ENCODE peak calls at places on chromosomes 13 and 19, in nine cellular contexts. R is IMR-90, C is NB4, Y is ovary, K is K562, N is lower leg skin, Z is Peyer's patch, D is thyroid gland, T is spleen. J is an unnamed sample.
A peak's percentile ranks its signal among the peaks of the same experiment; 100 is the strongest.

GRCh38 chr13:39047560-39047959 is 9.3 kb downstream of the NHLRC3 start:
- DNase-seq in R (no peak), D (peak; percentile 63), C (no peak), Z (no peak), T (no peak), N (no peak), Y (no peak), K (peak; percentile 14), J (no peak)

GRCh38 chr19:47885067-47885463 is 1.1 kb downstream of the SULT2A1 start:
- DNase-seq in T (no peak), Z (peak; percentile 45), R (no peak), D (no peak), C (no peak), K (no peak), Y (no peak), N (peak; percentile 28), J (no peak)

GRCh38 chr19:23071087-23071511 is 45.7 kb upstream of the ZNF730 start:
- DNase-seq in D (no peak), K (no peak), N (no peak), Z (no peak), R (peak; percentile 3), C (peak; percentile 51), Y (peak; percentile 12), T (no peak), J (peak; percentile 22)

GRCh38 chr19:17052439-17052838 is 22.8 kb downstream of the HAUS8 start:
- DNase-seq in T (no peak), C (peak; percentile 68), N (no peak), R (peak; percentile 59), K (no peak), Y (no peak), Z (peak; percentile 61), D (peak; percentile 33), J (peak; percentile 72)

GRCh38 chr19:8488351-8488750 is 14.1 kb downstream of the PRAM1 start:
- DNase-seq in K (no peak), R (no peak), Y (no peak), N (no peak), Z (no peak), T (peak; percentile 41), D (no peak), C (peak; percentile 33), J (no peak)

GRCh38 chr13:27789153-27789494 is 3.2 kb upstream of the GSX1 start:
- DNase-seq in R (no peak), K (no peak), N (no peak), C (no peak), Z (no peak), Y (no peak), T (no peak), D (no peak), J (no peak)

GRCh38 chr19:709196-709964 is 645 bp downstream of the PALM start:
- DNase-seq in K (no peak), T (no peak), R (no peak), N (no peak), Z (no peak), Y (peak; percentile 41), C (no peak), D (no peak), J (no peak)

GRCh38 chr13:112891477-112892401 is 77.3 kb upstream of the MCF2L start:
- DNase-seq in N (no peak), C (no peak), K (no peak), Z (no peak), T (peak; percentile 74), R (no peak), D (no peak), Y (no peak), J (no peak)

GRCh38 chr13:50130686-50131051 is 115.4 kb downstream of the KCNRG start:
- DNase-seq in N (peak; percentile 89), Z (peak; percentile 61), R (peak; percentile 47), K (no peak), D (no peak), C (peak; percentile 59), T (peak; percentile 84), Y (no peak), J (no peak)

GRCh38 chr19:50546527-50547221 is 21.6 kb downstream of the LRRC4B start:
- DNase-seq in C (no peak), Z (no peak), K (no peak), D (no peak), Y (no peak), N (no peak), R (no peak), T (no peak), J (no peak)

GRCh38 chr19:55698256-55698655 is 23.2 kb downstream of the EPN1 start:
- DNase-seq in Y (no peak), D (no peak), K (no peak), T (peak; percentile 66), C (no peak), Z (peak; percentile 32), R (no peak), N (peak; percentile 60), J (no peak)

GRCh38 chr13:111159362-111160320 is 44.5 kb downstream of the ARHGEF7 start:
- DNase-seq in N (no peak), C (no peak), K (no peak), T (no peak), R (no peak), D (no peak), Y (no peak), Z (no peak), J (no peak)

GRCh38 chr19:11092181-11092538 is 2.9 kb downstream of the LDLR start:
- DNase-seq in Y (no peak), Z (peak; percentile 61), T (no peak), N (no peak), C (peak; percentile 69), K (no peak), R (peak; percentile 74), D (no peak), J (no peak)

GRCh38 chr19:11088508-11089253 is 582 bp upstream of the LDLR start:
- DNase-seq in K (no peak), N (no peak), R (no peak), T (no peak), D (peak; percentile 45), Y (peak; percentile 67), C (no peak), Z (no peak), J (peak; percentile 71)

GRCh38 chr19:11090264-11091032 is 1.2 kb downstream of the LDLR start:
- DNase-seq in Y (peak; percentile 98), R (peak; percentile 92), Z (peak; percentile 99), C (peak; percentile 99), N (peak; percentile 100), K (peak; percentile 90), T (peak; percentile 99), D (peak; percentile 99), J (peak; percentile 98)

GRCh38 chr19:11089254-11090013 is at the start of gene LDLR:
- DNase-seq in C (peak; percentile 94), Z (peak; percentile 92), Y (peak; percentile 80), K (peak; percentile 76), D (peak; percentile 78), R (peak; percentile 90), T (peak; percentile 89), N (peak; percentile 95), J (peak; percentile 79)

GRCh38 chr19:11091343-11092153 is 2.3 kb downstream of the LDLR start:
- DNase-seq in N (peak; percentile 94), C (peak; percentile 84), K (no peak), T (no peak), Z (peak; percentile 78), R (peak; percentile 90), D (no peak), Y (peak; percentile 58), J (peak; percentile 31)
- TF ChIP-seq POLR2A in N (no peak), C (no peak), K (peak; percentile 59), T (no peak), Z (peak; percentile 22), R (peak; percentile 66), D (no peak), Y (peak; percentile 38), J (no peak)

DNA sequence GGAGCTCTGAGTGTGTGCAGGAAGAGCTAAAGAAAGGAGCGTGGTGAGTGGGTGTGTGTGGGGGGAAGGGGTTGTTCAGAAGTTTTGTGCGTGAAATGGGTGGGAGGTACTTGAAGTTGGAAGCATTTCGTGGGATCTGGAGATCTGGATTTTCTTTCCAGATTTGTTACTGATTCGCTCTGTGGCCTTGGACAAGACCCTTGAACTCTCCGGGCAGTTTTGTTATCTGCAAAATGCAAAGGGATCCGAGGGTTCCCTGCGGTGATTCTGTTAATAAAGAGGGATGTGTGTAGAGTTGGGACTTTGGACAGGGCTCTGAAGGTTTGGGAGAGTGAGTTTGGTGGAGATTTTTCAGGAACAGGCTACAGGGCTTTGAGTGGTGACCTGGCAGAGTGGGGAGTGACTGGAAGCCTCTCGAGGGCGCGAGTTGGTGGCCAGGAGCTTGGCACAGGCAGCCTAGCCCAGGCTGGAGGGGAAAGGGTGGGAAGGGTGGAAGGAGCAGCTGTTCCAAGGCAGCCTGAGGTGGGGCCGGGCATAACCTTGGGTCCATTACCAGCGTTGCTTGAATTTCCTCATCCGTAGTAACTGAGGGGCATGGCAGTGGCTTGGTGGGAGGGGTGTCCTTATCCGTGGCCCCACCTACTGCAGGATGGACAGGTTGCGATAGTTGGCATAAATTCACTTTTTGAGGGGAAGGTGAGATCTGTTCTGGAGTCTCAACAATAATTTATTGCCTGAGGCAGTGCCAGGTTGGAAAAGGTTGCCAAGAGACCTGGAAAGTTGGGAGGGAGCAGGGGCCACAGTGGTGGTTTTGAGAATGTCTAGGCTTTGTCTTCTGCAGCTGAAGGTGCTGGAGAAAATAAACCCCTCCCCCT is 2.1 kb downstream of the ACTN4 start:
- DNase-seq in D (peak; percentile 84), Y (no peak), T (peak; percentile 85), K (no peak), R (no peak), Z (peak; percentile 85), N (no peak), C (no peak), J (no peak)
- TF ChIP-seq POLR2A in D (peak; percentile 4), Y (no peak), T (no peak), K (no peak), R (no peak), Z (peak; percentile 68), N (no peak), C (no peak), J (no peak)

GRCh38 chr19:54473071-54473941 is at the start of gene CDC42EP5:
- DNase-seq in D (peak; percentile 32), Z (peak; percentile 80), C (no peak), T (peak; percentile 73), R (peak; percentile 85), K (peak; percentile 53), N (peak; percentile 95), Y (peak; percentile 62), J (peak; percentile 73)
- TF ChIP-seq POLR2A in D (no peak), Z (peak; percentile 25), C (no peak), T (no peak), R (no peak), K (no peak), N (no peak), Y (peak; percentile 55), J (no peak)

DNA sequence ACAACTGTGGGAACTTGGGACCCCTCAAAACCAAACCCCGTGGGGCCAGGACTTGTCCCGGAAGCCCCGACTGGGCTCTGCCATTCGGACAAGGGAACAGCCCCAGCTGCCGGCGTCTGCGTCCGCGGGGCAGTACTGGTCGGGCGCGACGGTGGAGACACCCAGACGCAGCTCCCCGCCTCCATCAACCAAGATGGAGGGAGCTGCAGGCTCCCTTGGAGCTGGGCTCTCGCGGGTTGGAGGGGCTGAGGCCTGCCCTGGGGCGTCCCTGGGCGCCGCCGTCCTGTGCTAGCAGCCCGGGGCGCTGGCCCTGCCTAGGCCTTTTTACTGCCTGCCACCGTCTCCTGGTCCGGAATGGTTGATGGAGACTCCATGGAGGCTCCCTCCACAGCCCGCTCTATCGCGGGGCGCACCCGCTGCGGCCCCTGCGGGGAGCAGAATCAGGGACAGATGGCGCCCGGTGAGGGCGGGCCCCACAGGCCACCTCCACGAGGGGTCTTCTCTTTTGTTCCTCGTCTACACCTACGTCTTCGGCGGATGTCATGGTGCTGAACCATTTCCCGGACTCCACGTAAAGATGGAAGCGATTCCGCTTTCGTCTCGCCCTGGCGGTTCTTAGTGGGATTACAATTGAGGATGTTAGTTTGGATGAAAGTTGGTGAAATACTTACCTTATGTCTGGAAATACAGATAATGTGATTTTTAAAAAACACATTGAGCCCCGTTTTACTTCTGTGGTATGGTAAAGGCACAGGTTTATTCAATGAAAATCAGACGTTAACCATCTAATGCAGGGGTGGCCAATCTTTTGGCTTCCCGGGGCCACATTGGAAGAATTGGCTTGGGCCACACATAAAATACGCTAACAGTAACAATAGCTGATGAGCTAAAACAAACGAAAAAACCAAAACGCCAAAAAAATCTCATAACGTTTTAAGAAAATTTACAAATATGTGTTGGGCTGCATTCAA is 1.2 kb upstream of the ZMYM5 start:
- DNase-seq in D (peak; percentile 64), Z (peak; percentile 89), N (peak; percentile 94), T (peak; percentile 94), C (peak; percentile 87), K (peak; percentile 17), Y (peak; percentile 63), R (peak; percentile 9), J (peak; percentile 78)
- TF ChIP-seq POLR2A in D (no peak), Z (no peak), N (no peak), T (no peak), C (peak; percentile 48), K (peak; percentile 27), Y (no peak), R (no peak), J (no peak)